ENCODE peak calls at places on chromosomes 2 and 18, in nine cellular contexts. K, R, G, Z, M, I, S, T and U are unnamed samples.

GRCh38 chr2:136381722-136382633 is 264.0 kb upstream of the CXCR4 start:
- DNase-seq in K (peak; percentile 54), R (peak; percentile 27), G (no peak), Z (no peak), M (no peak), I (peak; percentile 38), S (no peak), T (no peak), U (no peak)

GRCh38 chr2:27313882-27314645 is 5.8 kb upstream of the UCN start:
- DNase-seq in K (no peak), R (no peak), G (no peak), Z (no peak), M (no peak), I (no peak), S (no peak), T (no peak), U (no peak)

GRCh38 chr2:184444217-184444616 is 154.1 kb upstream of the ZNF804A start:
- DNase-seq in K (peak; percentile 14), R (no peak), G (no peak), Z (no peak), M (no peak), I (no peak), S (no peak), T (no peak), U (no peak)

GRCh38 chr2:72141032-72141645 is 6.5 kb downstream of the CYP26B1 start:
- DNase-seq in K (no peak), R (no peak), G (no peak), Z (no peak), M (no peak), I (no peak), S (no peak), T (no peak), U (no peak)

GRCh38 chr2:26581266-26581990 is 59.7 kb downstream of the CIB4 start:
- DNase-seq in K (no peak), R (no peak), G (no peak), Z (no peak), M (no peak), I (no peak), S (no peak), T (no peak), U (no peak)

GRCh38 chr2:31558401-31559295 is 22.1 kb downstream of the SRD5A2 start:
- DNase-seq in K (no peak), R (no peak), G (no peak), Z (peak; percentile 19), M (no peak), I (no peak), S (no peak), T (peak; percentile 11), U (no peak)

GRCh38 chr2:953975-954686 is 3.5 kb downstream of the SNTG2 start:
- DNase-seq in K (no peak), R (no peak), G (no peak), Z (peak; percentile 60), M (no peak), I (no peak), S (no peak), T (peak; percentile 9), U (no peak)

GRCh38 chr2:197675711-197676188 is 363 bp upstream of the RFTN2 start:
- DNase-seq in K (no peak), R (no peak), G (no peak), Z (peak; percentile 42), M (no peak), I (no peak), S (no peak), T (peak; percentile 85), U (no peak)

GRCh38 chr18:38033282-38033681 is 467.7 kb upstream of the CELF4 start:
- DNase-seq in K (no peak), R (no peak), G (no peak), Z (no peak), M (no peak), I (no peak), S (no peak), T (no peak), U (no peak)

GRCh38 chr2:230124792-230125452 is 56.2 kb upstream of the SLC16A14 start:
- DNase-seq in K (peak; percentile 33), R (no peak), G (no peak), Z (no peak), M (no peak), I (peak; percentile 92), S (no peak), T (no peak), U (no peak)

GRCh38 chr2:219018286-219018685 is 23.0 kb downstream of the CFAP65 start:
- DNase-seq in K (no peak), R (no peak), G (no peak), Z (no peak), M (no peak), I (no peak), S (no peak), T (no peak), U (no peak)

GRCh38 chr18:10249270-10249669 is 205.2 kb upstream of the APCDD1 start:
- DNase-seq in K (no peak), R (no peak), G (no peak), Z (no peak), M (no peak), I (no peak), S (no peak), T (no peak), U (no peak)

GRCh38 chr2:12284487-12284886 is 432.2 kb upstream of the TRIB2 start:
- DNase-seq in K (no peak), R (no peak), G (no peak), Z (no peak), M (no peak), I (no peak), S (no peak), T (peak; percentile 91), U (no peak)

GRCh38 chr2:8882094-8882493 is 44.7 kb upstream of the KIDINS220 start:
- DNase-seq in K (no peak), R (no peak), G (no peak), Z (peak; percentile 31), M (no peak), I (no peak), S (no peak), T (no peak), U (no peak)

GRCh38 chr18:23133860-23134779 is 1.2 kb upstream of the CABLES1 start:
- DNase-seq in K (peak; percentile 90), R (peak; percentile 29), G (peak; percentile 81), Z (no peak), M (peak; percentile 81), I (peak; percentile 82), S (no peak), T (no peak), U (no peak)

GRCh38 chr2:120546077-120546864 is 189.4 kb upstream of the GLI2 start:
- DNase-seq in K (no peak), R (no peak), G (no peak), Z (peak; percentile 91), M (no peak), I (no peak), S (no peak), T (peak; percentile 98), U (no peak)

GRCh38 chr18:57915848-57916596 is 112.9 kb upstream of the ATP8B1 start:
- DNase-seq in K (no peak), R (no peak), G (peak; percentile 21), Z (no peak), M (no peak), I (peak; percentile 28), S (peak; percentile 12), T (no peak), U (no peak)

GRCh38 chr2:56580242-56580641 is 396.5 kb downstream of the CCDC85A start:
- DNase-seq in K (no peak), R (no peak), G (no peak), Z (peak; percentile 27), M (no peak), I (no peak), S (no peak), T (peak; percentile 92), U (no peak)

GRCh38 chr18:519019-519879 is 18.7 kb upstream of the COLEC12 start:
- DNase-seq in K (peak; percentile 69), R (no peak), G (no peak), Z (peak; percentile 56), M (no peak), I (peak; percentile 84), S (no peak), T (peak; percentile 73), U (no peak)

GRCh38 chr2:219124379-219125110 is 36.1 kb downstream of the NHEJ1 start:
- DNase-seq in K (no peak), R (peak; percentile 16), G (no peak), Z (no peak), M (no peak), I (no peak), S (no peak), T (peak; percentile 66), U (no peak)

GRCh38 chr2:126419403-126419802 is 236.6 kb upstream of the GYPC start:
- DNase-seq in K (no peak), R (no peak), G (no peak), Z (no peak), M (no peak), I (no peak), S (no peak), T (no peak), U (no peak)

GRCh38 chr2:191301971-191302370 is 56.8 kb downstream of the MYO1B start:
- DNase-seq in K (no peak), R (no peak), G (peak; percentile 9), Z (no peak), M (no peak), I (no peak), S (no peak), T (no peak), U (no peak)

GRCh38 chr2:1422131-1422530 is 8.9 kb downstream of the TPO start:
- DNase-seq in K (no peak), R (no peak), G (no peak), Z (no peak), M (no peak), I (no peak), S (no peak), T (no peak), U (no peak)

GRCh38 chr2:226351711-226352110 is 447.9 kb downstream of the IRS1 start:
- DNase-seq in K (no peak), R (no peak), G (no peak), Z (no peak), M (no peak), I (no peak), S (no peak), T (no peak), U (no peak)

GRCh38 chr2:66434679-66435548 is at the start of gene MEIS1:
- DNase-seq in K (peak; percentile 70), R (no peak), G (peak; percentile 92), Z (peak; percentile 89), M (peak; percentile 87), I (peak; percentile 71), S (peak; percentile 58), T (peak; percentile 99), U (peak; percentile 96)

GRCh38 chr18:76805221-76805620 is 17.1 kb upstream of the ZNF236 start:
- DNase-seq in K (no peak), R (no peak), G (no peak), Z (peak; percentile 41), M (no peak), I (no peak), S (no peak), T (peak; percentile 42), U (no peak)

GRCh38 chr2:241897231-241897916 is 27.8 kb downstream of the RTP5 start:
- DNase-seq in K (no peak), R (no peak), G (no peak), Z (no peak), M (no peak), I (no peak), S (no peak), T (no peak), U (no peak)

GRCh38 chr2:149612122-149612521 is 24.5 kb upstream of the MMADHC start:
- DNase-seq in K (no peak), R (no peak), G (no peak), Z (peak; percentile 18), M (no peak), I (no peak), S (no peak), T (peak; percentile 76), U (no peak)